ENCODE peak calls at places on chromosome 19, in eight cellular contexts. Z is GM06990, V is body of pancreas, H is hepatocyte, I is fibroblast of the aortic adventitia, X is kidney epithelial cell, M is dorsolateral prefrontal cortex, N is A673. A is an unnamed sample.

GRCh38 chr19:3745363-3746045 is 16.0 kb downstream of the APBA3 start:
- DNase-seq in Z (no peak), H (no peak), V (no peak), I (no peak), X (no peak), N (no peak), M (no peak), A (no peak)

GRCh38 chr19:35565016-35565856 is 1.8 kb upstream of the ATP4A start:
- DNase-seq in M (no peak), X (no peak), I (no peak), H (no peak), Z (no peak), N (no peak), V (peak; percentile 48), A (no peak)

GRCh38 chr19:55247621-55248099 is 11.2 kb downstream of the PPP6R1 start:
- DNase-seq in N (no peak), I (peak; percentile 11), X (peak; percentile 42), H (no peak), M (no peak), Z (no peak), V (no peak), A (no peak)

GRCh38 chr19:2253106-2254051 is 2.8 kb downstream of the JSRP1 start:
- DNase-seq in V (no peak), Z (no peak), H (no peak), N (no peak), M (no peak), X (no peak), I (no peak), A (no peak)

GRCh38 chr19:5914946-5915781 is 1.1 kb downstream of the CAPS start:
- DNase-seq in Z (no peak), I (no peak), X (no peak), H (peak; percentile 79), V (peak; percentile 56), N (no peak), M (no peak), A (no peak)

GRCh38 chr19:34232566-34233481 is 21.5 kb upstream of the GARRE1 start:
- DNase-seq in Z (no peak), V (peak; percentile 45), H (peak; percentile 49), N (peak; percentile 25), I (peak; percentile 96), M (peak; percentile 59), X (peak; percentile 92), A (peak; percentile 90)

GRCh38 chr19:872266-872951 is 12.9 kb downstream of the CFD start:
- DNase-seq in M (no peak), Z (peak; percentile 84), N (peak; percentile 93), I (peak; percentile 67), V (no peak), X (no peak), H (peak; percentile 79), A (no peak)

GRCh38 chr19:40756502-40757110 is 5.6 kb downstream of the SNRPA start:
- DNase-seq in V (no peak), N (no peak), M (no peak), I (no peak), X (no peak), H (no peak), Z (no peak), A (no peak)

GRCh38 chr19:30719189-30719990 is 347.2 kb downstream of the ZNF536 start:
- DNase-seq in I (peak; percentile 28), Z (no peak), H (peak; percentile 74), M (no peak), X (no peak), N (peak; percentile 67), V (peak; percentile 80), A (no peak)

GRCh38 chr19:10503002-10503789 is at the start of gene KEAP1:
- DNase-seq in V (peak; percentile 49), M (no peak), Z (no peak), H (peak; percentile 52), I (peak; percentile 18), X (no peak), N (no peak), A (no peak)

GRCh38 chr19:34589730-34590129 is 87.2 kb downstream of the SCGB2B2 start:
- DNase-seq in Z (no peak), N (no peak), M (no peak), X (no peak), V (peak; percentile 58), I (no peak), H (no peak), A (no peak)

GRCh38 chr19:11382898-11383705 is 1.0 kb downstream of the EPOR start:
- DNase-seq in I (no peak), N (peak; percentile 61), X (no peak), Z (peak; percentile 61), M (no peak), V (peak; percentile 63), H (peak; percentile 81), A (no peak)

GRCh38 chr19:57302020-57302465 is 18.2 kb upstream of the ZNF543 start:
- DNase-seq in V (no peak), N (peak; percentile 83), Z (no peak), X (no peak), H (peak; percentile 52), I (peak; percentile 98), M (no peak), A (peak; percentile 95)
- TF ChIP-seq CTCF in V (no peak), N (no peak), Z (no peak), X (no peak), H (no peak), I (no peak), M (no peak), A (peak; percentile 9)

GRCh38 chr19:7203317-7203716 is 90.9 kb downstream of the INSR start:
- DNase-seq in Z (no peak), I (no peak), M (no peak), V (no peak), X (no peak), H (no peak), N (no peak), A (no peak)

GRCh38 chr19:7199613-7200533 is 94.3 kb downstream of the INSR start:
- DNase-seq in V (peak; percentile 74), M (no peak), Z (no peak), I (no peak), N (peak; percentile 60), X (no peak), H (peak; percentile 80), A (no peak)

GRCh38 chr19:7202888-7203287 is 91.3 kb downstream of the INSR start:
- DNase-seq in H (no peak), I (no peak), X (no peak), M (no peak), N (no peak), Z (no peak), V (no peak), A (no peak)

GRCh38 chr19:7197760-7198696 is 96.2 kb downstream of the INSR start:
- DNase-seq in Z (peak; percentile 98), X (peak; percentile 62), H (peak; percentile 98), I (peak; percentile 93), N (peak; percentile 97), V (peak; percentile 95), M (peak; percentile 78), A (peak; percentile 86)

DNA sequence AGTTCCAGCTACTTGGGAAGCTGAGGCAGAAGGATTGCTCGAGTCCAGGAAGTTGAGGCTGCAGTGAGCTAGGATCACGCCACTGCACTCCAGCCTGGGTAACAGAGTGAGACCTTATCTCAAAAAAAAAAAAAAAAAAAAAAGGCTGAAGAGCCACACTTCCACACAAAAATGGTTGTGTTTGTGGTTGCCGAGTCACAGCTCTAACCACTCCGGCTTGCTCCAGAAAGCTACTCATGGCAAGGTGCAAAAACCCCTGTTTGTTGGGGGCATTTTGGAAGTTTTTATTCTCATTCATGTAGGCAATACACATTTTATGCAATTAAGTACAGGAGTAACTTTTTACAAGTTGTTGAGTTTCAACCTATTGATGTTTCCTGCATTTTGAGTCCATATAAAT is 93.5 kb downstream of the INSR start:
- DNase-seq in V (no peak), Z (no peak), I (no peak), N (no peak), X (no peak), H (no peak), M (no peak), A (no peak)
- H3K4me3 ChIP-seq in V (no peak overlapping the region), Z (no peak overlapping the region), I (no peak overlapping the region), N (no peak overlapping the region), X (no peak overlapping the region), H (no peak overlapping the region), M (no peak overlapping the region), A (no peak overlapping the region)

DNA sequence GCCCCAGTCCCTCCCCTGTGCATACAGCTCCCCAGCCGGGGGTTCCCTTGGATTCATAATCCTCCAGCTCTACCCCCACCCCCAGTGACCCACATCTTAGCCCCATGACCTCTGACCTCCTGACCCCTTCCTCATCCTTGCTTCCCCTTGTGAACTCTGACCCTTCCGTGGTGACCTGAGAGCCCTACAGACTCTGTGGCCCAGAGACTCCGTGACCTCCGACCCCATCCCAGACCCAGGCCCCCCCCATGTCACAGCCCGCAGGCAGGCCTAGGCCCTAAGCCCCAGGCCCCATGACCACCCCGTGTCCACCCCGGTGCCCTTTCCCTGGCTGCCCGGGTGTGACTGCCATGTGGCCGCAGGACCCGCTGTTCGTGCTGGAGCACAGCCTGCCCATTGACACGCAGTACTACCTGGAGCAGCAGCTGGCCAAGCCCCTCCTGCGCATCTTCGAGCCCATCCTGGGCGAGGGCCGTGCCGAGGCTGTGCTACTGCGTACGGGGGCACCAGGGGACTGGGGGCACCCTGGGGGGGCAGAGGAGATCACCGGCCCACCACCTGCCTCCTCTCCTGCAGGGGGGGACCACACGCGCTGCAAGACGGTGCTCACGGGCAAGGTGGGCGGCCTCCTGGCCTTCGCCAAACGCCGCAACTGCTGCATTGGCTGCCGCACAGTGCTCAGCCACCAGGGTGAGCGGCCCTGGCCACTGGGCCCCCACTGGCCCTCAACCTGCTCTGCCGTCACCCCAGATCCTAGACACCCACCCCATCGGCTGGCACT is 2.5 kb upstream of the SPIB start:
- DNase-seq in N (no peak), M (no peak), H (peak; percentile 6), V (no peak), X (no peak), Z (no peak), I (no peak), A (no peak)
- TF ChIP-seq CTCF in N (no peak), M (no peak), H (no peak), V (no peak), X (no peak), Z (no peak), I (no peak), A (no peak)

GRCh38 chr19:53558404-53558803 is 20.5 kb downstream of the ZNF331 start:
- DNase-seq in N (no peak), I (no peak), Z (no peak), V (no peak), H (no peak), X (no peak), M (no peak), A (no peak)

GRCh38 chr19:53553865-53554791 is 16.2 kb downstream of the ZNF331 start:
- DNase-seq in M (peak; percentile 77), I (peak; percentile 90), V (peak; percentile 87), H (no peak), X (no peak), N (peak; percentile 87), Z (peak; percentile 93), A (peak; percentile 61)

GRCh38 chr19:53554804-53555203 is 16.9 kb downstream of the ZNF331 start:
- DNase-seq in V (peak; percentile 25), M (no peak), X (no peak), N (no peak), H (no peak), Z (no peak), I (no peak), A (no peak)

GRCh38 chr19:53553159-53553558 is 15.2 kb downstream of the ZNF331 start:
- DNase-seq in N (no peak), V (no peak), X (no peak), Z (no peak), H (no peak), M (no peak), I (no peak), A (no peak)

DNA sequence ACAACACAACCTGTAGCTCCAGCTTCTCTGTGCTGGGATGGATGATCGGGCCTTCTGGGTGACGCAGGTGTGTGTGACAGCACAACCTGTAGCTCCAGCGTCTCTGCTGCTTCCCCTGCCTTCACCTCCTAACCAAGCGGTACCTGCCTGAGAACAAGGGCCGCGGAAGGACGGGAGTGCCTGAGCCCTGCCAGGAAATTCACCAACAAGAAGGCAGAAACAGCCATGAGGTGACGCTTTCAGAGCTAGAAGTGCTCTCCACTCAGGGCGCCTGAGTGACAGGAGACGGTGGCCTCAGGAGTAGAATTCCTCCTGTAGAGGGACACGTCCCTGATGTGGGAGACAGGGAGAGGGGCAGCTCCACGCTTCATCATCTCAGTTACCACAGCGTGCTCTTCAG is 17.4 kb downstream of the ZNF331 start:
- DNase-seq in M (no peak), Z (no peak), V (no peak), H (no peak), N (no peak), I (no peak), X (no peak), A (no peak)
- H3K4me3 ChIP-seq in M (peak overlapping the region; percentile 67), Z (no peak overlapping the region), V (no peak overlapping the region), H (no peak overlapping the region), N (no peak overlapping the region), I (peak overlapping the region; percentile 75), X (no peak overlapping the region), A (peak overlapping the region; percentile 72)

A was measured in AG09309.